ENCODE peak calls at places on chromosome 2, in eight cellular contexts. X is stomach, W is endodermal cell, U is psoas muscle, G is body of pancreas, Z is IMR-90, A is thoracic aorta, J is GM12878. B is an unnamed sample. For H3K27me3, the result is how much of the 10 kb centered on the place peaks cover.

GRCh38 chr2:86046985-86047384 is 58.7 kb downstream of the POLR1A start:
- DNase-seq in X (no peak), W (peak), U (no peak), G (no peak), Z (peak), A (no peak), J (no peak), B (no peak)

GRCh38 chr2:162919111-162919510 is 80.5 kb upstream of the KCNH7 start:
- DNase-seq in X (no peak), W (no peak), U (no peak), G (no peak), Z (no peak), A (no peak), J (no peak), B (no peak)

GRCh38 chr2:240946654-240947053 is 40.5 kb downstream of the CROCC2 start:
- DNase-seq in X (peak), W (peak), U (peak), G (no peak), Z (no peak), A (no peak), J (no peak), B (no peak)

GRCh38 chr2:33426666-33427231 is 49.7 kb upstream of the RASGRP3 start:
- DNase-seq in X (peak), W (no peak), U (no peak), G (peak), Z (peak), A (no peak), J (no peak), B (peak)

GRCh38 chr2:45137941-45138695 is 128.9 kb upstream of the SIX2 start:
- DNase-seq in X (no peak), W (no peak), U (no peak), G (no peak), Z (no peak), A (no peak), J (no peak), B (no peak)

GRCh38 chr2:174835797-174836255 is 71.6 kb upstream of the CHRNA1 start:
- DNase-seq in X (no peak), W (no peak), U (no peak), G (no peak), Z (peak), A (no peak), J (no peak), B (peak)

GRCh38 chr2:204434660-204435462 is 110.4 kb upstream of the PARD3B start:
- DNase-seq in X (no peak), W (no peak), U (no peak), G (no peak), Z (peak), A (no peak), J (no peak), B (no peak)

GRCh38 chr2:95275151-95275515 is 884 bp downstream of the PROM2 start:
- DNase-seq in X (peak), W (no peak), U (no peak), G (peak), Z (no peak), A (no peak), J (no peak), B (no peak)

GRCh38 chr2:113842919-113843736 is 46.8 kb upstream of the ACTR3 start:
- DNase-seq in X (no peak), W (no peak), U (no peak), G (no peak), Z (peak), A (no peak), J (no peak), B (no peak)

GRCh38 chr2:216665717-216666116 is 29.6 kb downstream of the IGFBP5 start:
- DNase-seq in X (peak), W (peak), U (no peak), G (peak), Z (no peak), A (no peak), J (no peak), B (peak)

GRCh38 chr2:75432761-75433361 is 127.9 kb downstream of the EVA1A start:
- DNase-seq in X (no peak), W (peak), U (no peak), G (no peak), Z (peak), A (no peak), J (peak), B (peak)

GRCh38 chr2:70984576-70985282 is 6.3 kb downstream of the ANKRD53 start:
- DNase-seq in X (peak), W (peak), U (peak), G (peak), Z (peak), A (no peak), J (no peak), B (peak)

GRCh38 chr2:200399046-200399445 is 92.6 kb downstream of the SPATS2L start:
- DNase-seq in X (no peak), W (no peak), U (no peak), G (no peak), Z (peak), A (no peak), J (no peak), B (peak)

GRCh38 chr2:200667397-200667796 is 81.6 kb downstream of the AOX1 start:
- DNase-seq in X (no peak), W (no peak), U (no peak), G (no peak), Z (no peak), A (no peak), J (no peak), B (no peak)

GRCh38 chr2:233940376-233941276 is 23.5 kb downstream of the TRPM8 start:
- DNase-seq in X (no peak), W (no peak), U (no peak), G (no peak), Z (no peak), A (no peak), J (no peak), B (no peak)

GRCh38 chr2:96949701-96950350 is 36.6 kb downstream of the FAM178B start:
- DNase-seq in X (no peak), W (no peak), U (no peak), G (no peak), Z (no peak), A (no peak), J (no peak), B (no peak)

GRCh38 chr2:233402346-233402745 is 48.1 kb downstream of the DGKD start:
- DNase-seq in X (peak), W (no peak), U (no peak), G (no peak), Z (no peak), A (no peak), J (no peak), B (no peak)

GRCh38 chr2:74525717-74526648 is at the start of gene DQX1:
- DNase-seq in X (no peak), W (peak), U (no peak), G (no peak), Z (peak), A (no peak), J (peak), B (peak)

GRCh38 chr2:226953826-226954225 is 118.0 kb downstream of the RHBDD1 start:
- DNase-seq in X (no peak), W (no peak), U (no peak), G (no peak), Z (no peak), A (no peak), J (no peak), B (no peak)

GRCh38 chr2:125085904-125086303 is 1060.8 kb downstream of the CNTNAP5 start:
- DNase-seq in X (no peak), W (no peak), U (no peak), G (no peak), Z (no peak), A (no peak), J (no peak), B (no peak)

GRCh38 chr2:199306116-199306515 is 151.6 kb downstream of the SATB2 start:
- DNase-seq in X (no peak), W (no peak), U (no peak), G (no peak), Z (no peak), A (no peak), J (no peak), B (no peak)

GRCh38 chr2:239443666-239444567 is 43.1 kb upstream of the HDAC4 start:
- DNase-seq in X (no peak), W (peak), U (no peak), G (no peak), Z (peak), A (no peak), J (no peak), B (peak)

GRCh38 chr2:65901809-65902208 is 469.4 kb upstream of the SPRED2 start:
- DNase-seq in X (no peak), W (no peak), U (no peak), G (no peak), Z (no peak), A (no peak), J (no peak), B (no peak)

GRCh38 chr2:151262629-151263028 is 966 bp upstream of the RBM43 start:
- DNase-seq in X (no peak), W (peak), U (no peak), G (no peak), Z (no peak), A (no peak), J (no peak), B (no peak)

GRCh38 chr2:119369845-119370244 is 3.1 kb downstream of the DBI start:
- DNase-seq in X (no peak), W (no peak), U (no peak), G (no peak), Z (no peak), A (no peak), J (no peak), B (no peak)

GRCh38 chr2:23602113-23602512 is 217.1 kb downstream of the KLHL29 start:
- DNase-seq in X (no peak), W (no peak), U (peak), G (no peak), Z (peak), A (no peak), J (no peak), B (no peak)

GRCh38 chr2:58449286-58450010 is 208.3 kb upstream of the FANCL start:
- DNase-seq in X (no peak), W (peak), U (no peak), G (no peak), Z (no peak), A (no peak), J (peak), B (no peak)

GRCh38 chr2:168245074-168245825 is 2.1 kb downstream of the STK39 start:
- DNase-seq in X (no peak), W (no peak), U (no peak), G (no peak), Z (no peak), A (no peak), J (no peak), B (peak)

GRCh38 chr2:195392446-195393336 is 264.3 kb upstream of the SLC39A10 start:
- DNase-seq in X (no peak), W (no peak), U (no peak), G (no peak), Z (no peak), A (no peak), J (peak), B (no peak)

GRCh38 chr2:16900405-16901025 is 234.9 kb upstream of the CYRIA start:
- DNase-seq in X (peak), W (peak), U (no peak), G (peak), Z (no peak), A (no peak), J (no peak), B (peak)

GRCh38 chr2:25041307-25041927 is 459 bp upstream of the EFR3B start:
- DNase-seq in X (peak), W (peak), U (peak), G (peak), Z (peak), A (no peak), J (no peak), B (peak)

GRCh38 chr2:234377761-234378341 is 119.0 kb downstream of the ARL4C start:
- DNase-seq in X (no peak), W (peak), U (no peak), G (no peak), Z (peak), A (no peak), J (no peak), B (no peak)

GRCh38 chr2:127387655-127388422 is at the start of gene MAP3K2:
- DNase-seq in X (peak), W (peak), U (peak), G (peak), Z (peak), A (peak), J (peak), B (peak)

GRCh38 chr2:85458611-85459563 is 40.4 kb downstream of the SH2D6 start:
- DNase-seq in X (no peak), W (peak), U (no peak), G (no peak), Z (no peak), A (no peak), J (no peak), B (no peak)

GRCh38 chr2:191369034-191369433 is 123.8 kb downstream of the MYO1B start:
- DNase-seq in X (no peak), W (no peak), U (no peak), G (no peak), Z (no peak), A (no peak), J (no peak), B (no peak)
- TF ChIP-seq CTCF in X (no peak), W (peak), U (no peak), G (no peak), Z (peak), A (no peak), J (no peak), B (peak)

DNA sequence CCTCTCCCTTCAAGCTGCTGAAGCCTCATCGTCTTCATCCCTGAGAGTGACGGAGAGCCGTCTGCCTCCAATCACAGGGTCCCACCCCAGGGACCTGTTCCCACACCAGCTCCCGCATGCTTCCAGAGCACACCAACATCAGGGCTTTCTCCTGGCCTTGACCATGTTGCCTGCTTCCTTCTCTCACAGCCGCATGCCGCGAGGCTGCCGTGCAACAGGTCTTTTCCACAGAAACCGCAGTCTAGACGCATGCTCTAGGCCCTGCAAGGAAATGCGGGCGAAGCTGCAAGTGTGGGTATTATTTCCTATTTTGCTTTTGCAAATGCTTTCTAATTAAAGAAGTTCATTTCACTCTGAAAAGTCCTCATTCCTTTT is 277.8 kb downstream of the EIPR1 start:
- DNase-seq in X (no peak), W (no peak), U (no peak), G (no peak), Z (no peak), A (no peak), J (no peak), B (no peak)
- H3K27me3 ChIP-seq in X (under half), W (under half), U (under half), G (under half), Z (under half), A (under half), J (under half), B (under half)

GRCh38 chr2:205670292-205670691 is 12.0 kb upstream of the NRP2 start:
- DNase-seq in X (no peak), W (no peak), U (no peak), G (no peak), Z (no peak), A (no peak), J (no peak), B (no peak)
- TF ChIP-seq CTCF in X (no peak), W (no peak), U (no peak), G (no peak), Z (no peak), A (no peak), J (no peak), B (no peak)

DNA sequence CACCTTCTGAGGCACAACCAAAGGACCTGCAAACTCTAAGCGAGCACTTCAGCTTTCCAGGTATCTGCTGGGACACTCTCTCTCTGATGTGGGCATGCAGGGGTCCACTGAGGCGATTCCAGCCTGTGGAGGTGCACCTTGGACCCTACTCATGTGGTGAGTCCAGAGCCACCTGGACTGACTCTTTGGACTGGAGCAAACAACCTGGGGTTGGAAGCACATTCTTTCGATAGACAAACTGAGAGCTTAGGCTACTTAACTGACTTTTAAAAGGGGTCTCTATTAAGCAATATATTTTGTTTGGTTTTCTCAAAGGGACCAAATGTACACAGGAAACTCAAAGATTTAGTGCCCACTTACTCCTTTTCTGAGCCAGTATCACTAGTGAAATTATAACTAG is 51.6 kb downstream of the FRZB start:
- DNase-seq in X (no peak), W (no peak), U (no peak), G (no peak), Z (no peak), A (no peak), J (no peak), B (no peak)
- H3K27me3 ChIP-seq in X (under half), W (under half), U (under half), G (under half), Z (under half), A (under half), J (under half), B (under half)

GRCh38 chr2:178521304-178522150 is 41.3 kb downstream of the PLEKHA3 start:
- DNase-seq in X (no peak), W (no peak), U (no peak), G (no peak), Z (no peak), A (no peak), J (no peak), B (no peak)

GRCh38 chr2:178523596-178524134 is 43.4 kb downstream of the PLEKHA3 start:
- DNase-seq in X (no peak), W (peak), U (no peak), G (no peak), Z (peak), A (no peak), J (no peak), B (no peak)

GRCh38 chr2:178526256-178526655 is 46.0 kb downstream of the PLEKHA3 start:
- DNase-seq in X (no peak), W (no peak), U (no peak), G (no peak), Z (no peak), A (no peak), J (no peak), B (no peak)

GRCh38 chr2:178527592-178527991 is 47.3 kb downstream of the PLEKHA3 start:
- DNase-seq in X (no peak), W (no peak), U (no peak), G (no peak), Z (no peak), A (no peak), J (no peak), B (no peak)

GRCh38 chr2:178522950-178523595 is 42.8 kb downstream of the PLEKHA3 start:
- DNase-seq in X (peak), W (peak), U (peak), G (peak), Z (peak), A (peak), J (peak), B (peak)
- TF ChIP-seq CTCF in X (peak), W (peak), U (peak), G (peak), Z (peak), A (peak), J (peak), B (peak)

DNA sequence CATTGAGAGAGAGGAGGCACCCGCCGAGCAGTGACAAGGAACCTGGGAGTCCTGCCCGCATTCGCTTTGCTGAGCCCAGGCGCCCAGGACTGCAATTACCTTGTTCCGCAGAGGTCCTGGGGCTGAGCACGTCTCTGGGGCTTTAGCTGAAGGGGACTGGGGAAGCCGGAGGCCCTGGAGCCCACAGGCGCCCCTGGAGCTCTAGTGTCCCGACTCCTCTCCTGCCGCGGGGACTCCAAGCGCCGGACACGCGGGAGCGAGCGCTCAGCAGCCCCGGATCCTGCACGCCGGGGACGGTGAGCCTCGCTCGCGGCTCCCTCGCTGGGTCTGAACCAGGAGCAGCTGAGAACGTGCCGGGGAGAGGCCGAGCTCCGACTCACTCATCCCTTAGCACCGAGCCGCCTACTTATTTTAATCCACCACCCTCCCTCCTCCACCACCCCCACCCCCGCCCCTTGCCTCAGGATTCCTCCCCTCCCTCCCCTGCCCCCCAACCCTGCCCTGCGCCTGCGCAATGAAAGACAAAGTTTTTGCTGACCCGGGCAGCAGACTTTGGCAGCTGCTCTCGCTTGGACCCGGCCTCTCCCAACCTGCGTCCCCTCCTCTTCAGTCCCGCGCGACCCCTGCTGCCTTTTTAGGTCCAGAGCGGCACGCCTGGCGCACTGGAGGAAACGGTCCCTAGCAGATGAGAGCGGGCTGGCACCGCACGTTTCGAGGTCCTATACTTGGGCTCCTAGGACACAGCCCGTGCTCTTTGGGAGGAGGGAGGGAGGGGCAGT is at the start of gene OSR1:
- DNase-seq in X (peak), W (peak), U (peak), G (peak), Z (peak), A (no peak), J (no peak), B (peak)
- H3K27me3 ChIP-seq in X (under half), W (half or more), U (under half), G (under half), Z (under half), A (under half), J (half or more), B (half or more)

DNA sequence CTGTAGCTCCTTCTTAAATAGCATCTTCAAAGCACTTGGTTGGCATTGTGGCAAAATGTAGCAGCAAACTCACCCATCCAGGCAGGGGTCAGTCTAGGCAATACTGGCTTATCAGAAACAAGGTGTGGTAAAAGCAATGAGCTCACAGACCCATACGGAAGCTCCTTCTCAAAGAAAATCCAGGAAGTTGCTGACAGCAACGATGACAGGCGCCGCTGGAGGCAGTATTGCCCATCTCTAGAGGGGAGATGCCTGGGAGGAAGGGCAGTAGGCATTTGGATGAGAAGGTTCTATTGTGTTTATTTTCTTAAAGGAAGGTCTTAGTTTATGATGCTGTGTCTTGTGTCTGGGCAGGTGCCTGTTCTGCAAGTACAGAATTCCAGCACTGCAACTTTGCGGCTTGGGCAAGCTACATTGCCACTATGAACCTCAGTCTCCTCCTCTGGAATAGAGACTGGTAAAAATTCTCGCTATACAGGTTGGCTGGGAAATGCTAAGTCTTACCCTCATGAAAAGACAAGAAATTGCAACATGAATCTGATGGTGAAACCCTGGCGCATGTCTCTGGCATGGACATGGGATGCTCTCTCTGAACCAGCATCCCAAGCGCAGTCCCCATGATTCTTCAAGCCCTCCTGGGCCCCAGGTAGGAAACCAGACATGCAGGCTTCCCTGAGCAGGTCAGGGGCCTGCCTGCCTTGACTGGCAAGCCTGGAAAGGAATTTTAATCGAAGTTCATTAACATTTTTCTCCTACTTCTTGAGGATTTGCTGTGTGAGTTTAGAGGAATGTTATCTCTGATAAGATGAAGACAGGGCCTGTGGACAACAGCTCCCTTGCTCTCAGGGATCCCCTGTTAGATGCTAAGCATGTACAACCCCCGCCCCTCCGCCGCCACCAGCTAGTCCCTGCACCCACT is 156.0 kb downstream of the TFCP2L1 start:
- DNase-seq in X (peak), W (peak), U (no peak), G (peak), Z (no peak), A (no peak), J (no peak), B (peak)
- TF ChIP-seq CTCF in X (peak), W (peak), U (peak), G (peak), Z (peak), A (no peak), J (peak), B (peak)

GRCh38 chr2:218999021-218999880 is 6.0 kb upstream of the CRYBA2 start:
- DNase-seq in X (no peak), W (peak), U (no peak), G (no peak), Z (no peak), A (no peak), J (no peak), B (no peak)
- H3K27me3 ChIP-seq in X (under half), W (under half), U (under half), G (under half), Z (half or more), A (under half), J (under half), B (half or more)